ENCODE peak calls at places on chromosomes 3 and 15, in five cellular contexts. H is uterus, S is endothelial cell of umbilical vein, G is NB4, R is ovary. J is an unnamed sample.

GRCh38 chr3:180600473-180600872 is 1.5 kb upstream of the TTC14 start:
- DNase-seq in H (no peak), S (no peak), G (no peak), R (no peak), J (no peak)

GRCh38 chr3:152269423-152270144 is 855 bp downstream of the MBNL1 start:
- DNase-seq in H (peak; percentile 85), S (peak; percentile 82), G (peak; percentile 68), R (peak; percentile 42), J (peak; percentile 76)

GRCh38 chr3:185766645-185767323 is 58.1 kb downstream of the IGF2BP2 start:
- DNase-seq in H (no peak), S (no peak), G (no peak), R (no peak), J (no peak)

GRCh38 chr3:101072299-101072698 is 79.1 kb upstream of the ABI3BP start:
- DNase-seq in H (no peak), S (peak; percentile 94), G (no peak), R (no peak), J (no peak)

GRCh38 chr3:161700998-161701397 is 204.4 kb downstream of the OTOL1 start:
- DNase-seq in H (no peak), S (no peak), G (no peak), R (no peak), J (no peak)

GRCh38 chr3:188042466-188042865 is 111.5 kb upstream of the LPP start:
- DNase-seq in H (no peak), S (no peak), G (no peak), R (peak; percentile 22), J (no peak)

GRCh38 chr3:64178419-64178818 is 46.8 kb downstream of the PRICKLE2 start:
- DNase-seq in H (no peak), S (no peak), G (no peak), R (no peak), J (no peak)

GRCh38 chr3:13408890-13409289 is 11.2 kb downstream of the NUP210 start:
- DNase-seq in H (no peak), S (no peak), G (no peak), R (no peak), J (no peak)

GRCh38 chr3:61200255-61200654 is 51.0 kb downstream of the FHIT start:
- DNase-seq in H (no peak), S (no peak), G (no peak), R (no peak), J (no peak)

GRCh38 chr3:140440446-140440845 is 237.4 kb upstream of the TRIM42 start:
- DNase-seq in H (no peak), S (peak; percentile 31), G (no peak), R (no peak), J (no peak)

GRCh38 chr3:129937717-129938116 is 36.8 kb upstream of the TRH start:
- DNase-seq in H (no peak), S (no peak), G (no peak), R (no peak), J (no peak)

GRCh38 chr3:134476306-134476705 is 9.5 kb downstream of the ANAPC13 start:
- DNase-seq in H (no peak), S (no peak), G (no peak), R (no peak), J (no peak)

GRCh38 chr3:106703524-106703923 is 673.7 kb upstream of the CCDC54 start:
- DNase-seq in H (no peak), S (no peak), G (no peak), R (no peak), J (no peak)

GRCh38 chr3:187968883-187969580 is 184.9 kb upstream of the LPP start:
- DNase-seq in H (no peak), S (no peak), G (peak; percentile 90), R (no peak), J (peak; percentile 78)

GRCh38 chr15:53472210-53472609 is 287.3 kb downstream of the WDR72 start:
- DNase-seq in H (no peak), S (no peak), G (no peak), R (no peak), J (no peak)

GRCh38 chr3:24682141-24682547 is 187.5 kb upstream of the THRB start:
- DNase-seq in H (peak; percentile 26), S (no peak), G (no peak), R (no peak), J (no peak)

GRCh38 chr3:133872161-133872560 is 23.5 kb downstream of the RAB6B start:
- DNase-seq in H (no peak), S (no peak), G (peak; percentile 43), R (no peak), J (peak; percentile 59)

GRCh38 chr15:29670945-29671307 is 151.3 kb downstream of the TJP1 start:
- DNase-seq in H (no peak), S (peak; percentile 26), G (no peak), R (no peak), J (no peak)

GRCh38 chr3:31960793-31961431 is 20.1 kb downstream of the OSBPL10 start:
- DNase-seq in H (no peak), S (no peak), G (no peak), R (no peak), J (no peak)

GRCh38 chr3:55629432-55629831 is 142.3 kb upstream of the WNT5A start:
- DNase-seq in H (no peak), S (no peak), G (no peak), R (peak; percentile 41), J (no peak)

GRCh38 chr3:113697192-113698090 is 999 bp upstream of the USF3 start:
- DNase-seq in H (peak; percentile 26), S (peak; percentile 56), G (peak; percentile 29), R (peak; percentile 39), J (peak; percentile 40)

GRCh38 chr3:165830746-165831145 is 6.5 kb downstream of the BCHE start:
- DNase-seq in H (no peak), S (no peak), G (no peak), R (no peak), J (no peak)

GRCh38 chr15:29770796-29771195 is 51.5 kb downstream of the TJP1 start:
- DNase-seq in H (no peak), S (no peak), G (no peak), R (no peak), J (no peak)

GRCh38 chr15:77327168-77327567 is 92.7 kb downstream of the PEAK1 start:
- DNase-seq in H (no peak), S (no peak), G (no peak), R (no peak), J (no peak)

GRCh38 chr3:153219147-153219546 is 57.1 kb downstream of the RAP2B start:
- DNase-seq in H (no peak), S (no peak), G (no peak), R (no peak), J (no peak)

GRCh38 chr15:30030350-30030749 is 52.4 kb upstream of the GOLGA8J start:
- DNase-seq in H (no peak), S (no peak), G (no peak), R (no peak), J (no peak)

GRCh38 chr3:42375121-42375520 is 35.3 kb downstream of the LYZL4 start:
- DNase-seq in H (no peak), S (no peak), G (peak; percentile 82), R (no peak), J (no peak)

GRCh38 chr15:77889009-77889806 is 188.3 kb downstream of the TBC1D2B start:
- DNase-seq in H (no peak), S (no peak), G (no peak), R (no peak), J (no peak)

GRCh38 chr15:59801649-59802048 is 112.5 kb upstream of the BNIP2 start:
- DNase-seq in H (no peak), S (no peak), G (no peak), R (no peak), J (no peak)

GRCh38 chr15:99408236-99409096 is 157.2 kb downstream of the LRRC28 start:
- DNase-seq in H (no peak), S (no peak), G (no peak), R (peak; percentile 75), J (peak; percentile 82)

GRCh38 chr3:149815318-149815717 is 2.3 kb downstream of the RNF13 start:
- DNase-seq in H (no peak), S (no peak), G (peak; percentile 45), R (no peak), J (no peak)

GRCh38 chr3:117118604-117119003 is 409.0 kb downstream of the TUSC7 start:
- DNase-seq in H (no peak), S (no peak), G (no peak), R (no peak), J (no peak)

GRCh38 chr3:41075958-41076357 is 123.3 kb upstream of the CTNNB1 start:
- DNase-seq in H (peak; percentile 34), S (no peak), G (no peak), R (no peak), J (no peak)

DNA sequence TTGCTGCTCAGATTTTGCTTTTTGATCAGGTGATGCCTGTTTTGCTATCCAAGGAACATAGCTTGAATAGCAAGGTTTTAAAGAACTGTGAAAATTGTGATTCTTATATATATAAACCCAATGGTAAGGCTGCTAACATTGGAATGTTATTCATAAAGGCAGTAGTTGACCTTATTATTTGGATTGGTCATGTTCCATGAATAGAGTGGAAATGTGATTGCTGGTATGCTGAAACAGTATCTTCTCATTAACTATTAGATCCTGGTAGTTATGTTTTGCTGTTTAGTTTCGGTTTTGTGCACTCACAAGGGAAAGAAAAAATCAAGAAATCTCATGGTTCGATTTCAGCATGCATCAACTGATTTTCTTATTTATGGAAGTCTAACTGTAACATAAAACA is 78.7 kb upstream of the NPHP3 start:
- DNase-seq in H (no peak), S (peak; percentile 24), G (no peak), R (no peak), J (no peak)
- H3K4me3 ChIP-seq in H (no peak overlapping the region), S (no peak overlapping the region), G (no peak overlapping the region), R (no peak overlapping the region), J (no peak overlapping the region)

GRCh38 chr3:48011771-48012170 is 4.4 kb downstream of the MAP4 start:
- DNase-seq in H (no peak), S (no peak), G (no peak), R (no peak), J (no peak)

GRCh38 chr3:48012659-48013058 is 3.6 kb downstream of the MAP4 start:
- DNase-seq in H (no peak), S (no peak), G (no peak), R (no peak), J (no peak)

GRCh38 chr3:48015451-48016182 is 599 bp downstream of the MAP4 start:
- DNase-seq in H (no peak), S (no peak), G (no peak), R (no peak), J (no peak)

GRCh38 chr3:48014358-48014757 is 1.9 kb downstream of the MAP4 start:
- DNase-seq in H (no peak), S (no peak), G (no peak), R (no peak), J (no peak)

GRCh38 chr3:48013288-48013980 is 2.8 kb downstream of the MAP4 start:
- DNase-seq in H (peak; percentile 55), S (peak; percentile 60), G (no peak), R (no peak), J (no peak)
- TF ChIP-seq POLR2A in H (no peak), S (no peak), G (no peak), R (no peak), J (no peak)

DNA sequence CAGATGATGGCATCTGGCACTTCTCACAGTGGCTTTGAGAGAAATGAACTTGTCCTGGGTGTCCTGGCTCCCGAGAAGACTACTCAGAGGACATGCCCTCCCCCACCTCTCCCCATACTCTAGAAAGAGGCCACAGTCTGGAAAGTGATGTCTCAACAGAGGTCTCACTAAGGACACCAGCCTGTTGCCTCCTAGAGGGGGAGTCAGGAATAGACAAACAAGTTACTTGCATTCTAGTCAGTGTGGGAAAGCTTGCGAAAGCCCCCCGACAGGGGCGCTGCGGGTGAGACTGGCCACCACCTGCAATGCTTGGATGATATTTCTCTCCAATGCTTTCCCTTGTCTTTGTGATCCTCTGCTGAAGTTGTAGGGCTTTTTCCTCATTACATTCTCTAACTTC is 17.2 kb downstream of the B4GALT4 start:
- DNase-seq in H (no peak), S (no peak), G (peak; percentile 11), R (no peak), J (no peak)
- TF ChIP-seq CTCF in H (no peak), S (no peak), G (no peak), R (no peak), J (no peak)

GRCh38 chr3:160660899-160661298 is 16.1 kb upstream of the ARL14 start:
- DNase-seq in H (no peak), S (no peak), G (no peak), R (no peak), J (no peak)
- H3K4me3 ChIP-seq in H (no peak overlapping the region), S (no peak overlapping the region), G (no peak overlapping the region), R (no peak overlapping the region), J (no peak overlapping the region)

J was measured in lower leg skin.